ENCODE peak calls at places on chromosomes 2 and 18, in four cellular contexts. V is astrocyte of the spinal cord, N is foreskin fibroblast, T is tibial artery. P is an unnamed sample.

GRCh38 chr2:215531284-215531683 is 95.4 kb upstream of the FN1 start:
- DNase-seq in V (peak), N (peak), T (no peak), P (peak)

GRCh38 chr2:216146573-216146972 is 37.4 kb downstream of the XRCC5 start:
- DNase-seq in V (no peak), N (no peak), T (no peak), P (no peak)

GRCh38 chr18:72544092-72544886 is at the start of gene CBLN2:
- DNase-seq in V (peak), N (peak), T (no peak), P (peak)

GRCh38 chr18:41324020-41324791 is 630.8 kb upstream of the PIK3C3 start:
- DNase-seq in V (no peak), N (peak), T (no peak), P (no peak)

GRCh38 chr2:234102112-234102511 is 51.6 kb downstream of the SPP2 start:
- DNase-seq in V (no peak), N (no peak), T (no peak), P (no peak)

GRCh38 chr2:240739797-240740196 is 48.1 kb downstream of the AQP12A start:
- DNase-seq in V (no peak), N (no peak), T (no peak), P (no peak)

GRCh38 chr2:238449909-238450417 is 23.2 kb downstream of the ASB1 start:
- DNase-seq in V (no peak), N (peak), T (peak), P (no peak)

GRCh38 chr2:172462393-172463381 is 35.3 kb downstream of the ITGA6 start:
- DNase-seq in V (no peak), N (no peak), T (no peak), P (no peak)

GRCh38 chr2:237351796-237352195 is 62.2 kb downstream of the COL6A3 start:
- DNase-seq in V (no peak), N (no peak), T (no peak), P (no peak)

GRCh38 chr2:196902828-196903227 is 23.7 kb downstream of the PGAP1 start:
- DNase-seq in V (no peak), N (peak), T (no peak), P (no peak)

GRCh38 chr2:216664593-216665034 is 30.7 kb downstream of the IGFBP5 start:
- DNase-seq in V (no peak), N (peak), T (no peak), P (peak)

GRCh38 chr18:39647627-39648502 is 2082.3 kb upstream of the CELF4 start:
- DNase-seq in V (peak), N (peak), T (no peak), P (peak)

GRCh38 chr2:1598800-1599199 is 145.5 kb downstream of the PXDN start:
- DNase-seq in V (no peak), N (no peak), T (no peak), P (no peak)

GRCh38 chr2:108855194-108855593 is 68.6 kb downstream of the CCDC138 start:
- DNase-seq in V (peak), N (peak), T (no peak), P (no peak)

GRCh38 chr2:166314022-166314759 is 61.6 kb downstream of the SCN9A start:
- DNase-seq in V (peak), N (peak), T (no peak), P (peak)

GRCh38 chr2:112541315-112542122 is 746 bp upstream of the POLR1B start:
- DNase-seq in V (peak), N (peak), T (no peak), P (peak)

GRCh38 chr18:73235491-73235890 is 367.7 kb upstream of the NETO1 start:
- DNase-seq in V (peak), N (peak), T (no peak), P (peak)

GRCh38 chr18:44564922-44565321 is 115.8 kb upstream of the SETBP1 start:
- DNase-seq in V (peak), N (peak), T (no peak), P (peak)

DNA sequence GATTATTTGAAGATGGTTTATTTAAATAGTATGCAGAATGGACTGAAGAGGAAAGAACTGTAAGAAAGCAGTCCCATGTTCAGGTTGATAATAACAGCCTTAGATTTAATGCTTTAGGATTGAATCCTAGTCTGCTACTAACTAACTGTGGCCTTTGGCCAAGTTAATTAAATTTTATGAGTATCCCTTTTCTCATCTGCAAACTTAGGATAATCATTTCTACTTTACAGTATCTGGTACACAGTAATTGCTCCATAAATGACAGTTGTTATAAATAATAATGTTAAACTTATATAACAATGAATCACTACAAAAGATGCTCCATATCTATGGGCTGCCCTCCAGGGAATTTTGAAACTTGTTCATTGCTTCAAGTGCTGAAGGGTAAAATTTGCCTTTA is 41.0 kb downstream of the FAP start:
- DNase-seq in V (no peak), N (no peak), T (no peak), P (no peak)
- H3K4me3 ChIP-seq in V (no peak), N (no peak), T (no peak), P (no peak)

GRCh38 chr2:25524507-25524906 is 148.9 kb downstream of the DTNB start:
- DNase-seq in V (no peak), N (no peak), T (no peak), P (no peak)

GRCh38 chr2:25521126-25521525 is 152.3 kb downstream of the DTNB start:
- DNase-seq in V (no peak), N (peak), T (no peak), P (no peak)

GRCh38 chr2:25523060-25523459 is 150.3 kb downstream of the DTNB start:
- DNase-seq in V (no peak), N (no peak), T (no peak), P (no peak)

GRCh38 chr2:25517701-25518100 is 155.7 kb downstream of the DTNB start:
- DNase-seq in V (no peak), N (no peak), T (no peak), P (no peak)

DNA sequence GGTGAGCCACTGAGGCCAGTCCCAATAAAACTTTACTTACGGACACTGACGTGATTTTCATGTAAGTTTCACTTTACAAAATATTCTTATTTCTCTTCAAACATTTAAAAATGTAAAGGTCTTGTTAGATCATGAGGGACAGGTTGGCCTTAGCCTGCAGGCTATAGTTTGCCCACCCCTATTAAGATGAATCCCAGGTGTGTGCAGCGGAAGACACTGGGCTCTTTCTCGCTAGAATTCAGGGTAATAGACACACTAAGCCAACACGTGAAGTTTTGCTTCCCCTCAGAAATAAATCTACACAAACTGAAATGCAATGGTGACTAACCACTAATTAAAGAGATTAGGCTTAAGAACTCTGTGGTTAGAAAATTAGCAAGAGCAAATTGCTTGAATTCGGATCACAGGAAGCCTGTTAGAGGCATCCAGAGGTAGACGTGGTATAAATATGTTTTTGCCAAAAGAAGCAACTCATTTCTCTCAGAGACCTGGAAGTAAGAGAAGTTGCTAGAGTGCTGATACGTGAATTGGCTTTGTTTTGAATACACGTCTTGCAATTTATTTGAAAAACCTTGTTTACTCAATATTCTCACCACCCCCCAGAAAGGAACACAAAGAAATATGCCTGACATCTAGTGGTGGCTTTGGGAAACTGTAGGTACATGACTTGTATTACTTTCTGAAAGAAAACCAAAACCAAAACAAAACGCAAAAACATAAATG is 151.6 kb downstream of the DTNB start:
- DNase-seq in V (peak), N (peak), T (no peak), P (peak)
- H3K4me3 ChIP-seq in V (no peak), N (peak), T (no peak), P (no peak)

GRCh38 chr18:28115149-28115550 is 61.8 kb downstream of the CDH2 start:
- DNase-seq in V (peak), N (peak), T (no peak), P (peak)
- H3K4me3 ChIP-seq in V (no peak), N (peak), T (no peak), P (peak)

GRCh38 chr2:221553333-221553732 is 18.8 kb downstream of the EPHA4 start:
- DNase-seq in V (no peak), N (no peak), T (no peak), P (no peak)
- H3K4me3 ChIP-seq in V (no peak), N (no peak), T (no peak), P (no peak)

GRCh38 chr2:171416009-171416926 is 17.5 kb downstream of the METTL8 start:
- DNase-seq in V (peak), N (peak), T (peak), P (peak)
- H3K4me3 ChIP-seq in V (no peak), N (no peak), T (no peak), P (no peak)

GRCh38 chr2:176105727-176106635 is 1.1 kb upstream of the HOXD11 start:
- DNase-seq in V (no peak), N (no peak), T (no peak), P (no peak)

GRCh38 chr2:176103634-176104337 is 3.3 kb upstream of the HOXD11 start:
- DNase-seq in V (no peak), N (no peak), T (no peak), P (no peak)

GRCh38 chr2:176106636-176107539 is at the start of gene HOXD11:
- DNase-seq in V (no peak), N (peak), T (no peak), P (no peak)

GRCh38 chr2:176104338-176105077 is 2.6 kb upstream of the HOXD11 start:
- DNase-seq in V (no peak), N (peak), T (no peak), P (no peak)

DNA sequence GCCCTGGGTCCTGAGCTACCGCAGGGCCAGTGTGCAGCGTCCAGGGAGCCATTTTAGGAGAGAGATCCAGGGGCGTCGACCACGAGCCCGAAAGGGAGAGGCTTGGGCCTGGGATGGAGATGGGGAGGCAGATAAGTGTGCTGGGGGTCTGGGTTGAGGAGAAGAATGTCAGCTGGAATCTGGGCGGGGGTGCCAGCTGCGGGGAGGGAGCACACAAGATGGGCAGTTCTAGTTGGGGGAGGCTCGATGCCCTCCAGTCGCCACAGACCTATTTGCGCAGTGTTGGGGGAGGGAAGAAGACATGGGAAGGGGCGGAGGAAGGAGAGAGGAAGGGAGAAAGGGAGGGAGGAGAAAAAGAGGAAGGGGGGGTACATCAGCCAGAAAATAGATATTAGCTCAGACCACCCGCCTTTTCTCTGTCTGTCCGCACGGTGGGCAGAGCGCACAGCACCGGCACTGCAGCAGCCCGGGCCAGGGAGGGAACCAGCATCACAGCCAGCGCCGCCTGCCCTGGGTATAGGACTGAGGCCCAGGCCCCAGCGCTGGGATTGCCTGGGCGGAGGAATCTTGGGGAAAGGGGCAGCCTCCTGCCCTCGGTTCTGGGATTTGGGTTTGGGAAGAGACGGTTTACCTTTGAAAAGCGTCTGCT is 1.9 kb upstream of the HOXD11 start:
- DNase-seq in V (no peak), N (no peak), T (no peak), P (no peak)
- H3K4me3 ChIP-seq in V (no peak), N (peak), T (no peak), P (no peak)